ENCODE peak calls at places on chromosome 22, in nine cellular contexts. K is ovary, L is tibial nerve, B is sigmoid colon, J is A549, R is SK-N-SH, T is colonic mucosa, E is IMR-90, H is right lobe of liver. S is an unnamed sample.

GRCh38 chr22:22210375-22210774 is 34.2 kb upstream of the VPREB1 start:
- DNase-seq in K (no peak), L (no peak), B (no peak), J (no peak), R (no peak), T (no peak), E (peak; percentile 85), H (no peak), S (no peak)

GRCh38 chr22:24554316-24555159 is at the start of gene GUCD1:
- DNase-seq in K (peak; percentile 26), L (no peak), B (no peak), J (no peak), R (no peak), T (peak; percentile 63), E (peak; percentile 41), H (peak; percentile 71), S (no peak)

GRCh38 chr22:25824828-25825474 is 83.0 kb downstream of the MYO18B start:
- DNase-seq in K (no peak), L (no peak), B (no peak), J (no peak), R (peak; percentile 58), T (no peak), E (no peak), H (no peak), S (no peak)

GRCh38 chr22:36196254-36197064 is 5.2 kb downstream of the APOL4 start:
- DNase-seq in K (no peak), L (no peak), B (no peak), J (no peak), R (no peak), T (no peak), E (peak; percentile 29), H (no peak), S (no peak)

GRCh38 chr22:36374603-36375024 is 13.2 kb downstream of the MYH9 start:
- DNase-seq in K (no peak), L (no peak), B (no peak), J (no peak), R (no peak), T (no peak), E (peak; percentile 77), H (no peak), S (no peak)

GRCh38 chr22:50585781-50586180 is 3.1 kb upstream of the CHKB start:
- DNase-seq in K (no peak), L (no peak), B (no peak), J (no peak), R (no peak), T (no peak), E (no peak), H (no peak), S (no peak)

GRCh38 chr22:25182131-25183110 is 17.2 kb upstream of the CRYBB3 start:
- DNase-seq in K (no peak), L (no peak), B (no peak), J (no peak), R (no peak), T (no peak), E (no peak), H (peak; percentile 73), S (no peak)

GRCh38 chr22:19877626-19878339 is 23.1 kb upstream of the GNB1L start:
- DNase-seq in K (peak; percentile 6), L (no peak), B (peak; percentile 56), J (no peak), R (no peak), T (no peak), E (peak; percentile 58), H (no peak), S (peak; percentile 71)

GRCh38 chr22:31122196-31122531 is 602 bp upstream of the INPP5J start:
- DNase-seq in K (no peak), L (no peak), B (no peak), J (no peak), R (no peak), T (no peak), E (no peak), H (no peak), S (no peak)

GRCh38 chr22:31124290-31124689 is 1.5 kb downstream of the INPP5J start:
- DNase-seq in K (no peak), L (no peak), B (no peak), J (no peak), R (no peak), T (no peak), E (no peak), H (no peak), S (no peak)

GRCh38 chr22:31122532-31123291 is at the start of gene INPP5J:
- DNase-seq in K (peak; percentile 41), L (no peak), B (peak; percentile 87), J (peak; percentile 78), R (peak; percentile 90), T (peak; percentile 84), E (peak; percentile 50), H (no peak), S (no peak)

GRCh38 chr22:31124811-31125465 is 2.2 kb downstream of the INPP5J start:
- DNase-seq in K (no peak), L (no peak), B (no peak), J (no peak), R (peak; percentile 68), T (no peak), E (no peak), H (no peak), S (no peak)

DNA sequence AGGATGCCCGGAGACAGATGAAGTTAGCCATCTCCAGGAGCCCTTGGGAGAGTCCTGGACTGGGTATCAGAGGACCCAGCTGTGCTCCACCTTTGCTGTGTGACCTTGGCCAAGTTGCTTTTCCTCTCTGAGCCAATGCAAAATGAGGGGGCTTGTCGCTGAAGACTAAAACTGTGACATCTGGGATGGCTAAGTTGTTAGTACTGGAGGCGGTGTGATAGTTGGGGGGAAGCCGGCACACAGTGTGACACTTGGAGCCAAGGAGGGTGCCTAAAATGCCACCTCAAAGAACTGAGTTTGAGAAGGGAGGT is 481 bp downstream of the INPP5J start:
- DNase-seq in K (no peak), L (no peak), B (no peak), J (no peak), R (no peak), T (no peak), E (no peak), H (no peak), S (no peak)
- H3K27ac ChIP-seq in K (no peak overlapping the region), L (no peak overlapping the region), B (peak overlapping the region; percentile 72), J (peak overlapping the region; percentile 81), R (no peak overlapping the region), T (no peak overlapping the region), E (no peak overlapping the region), H (no peak overlapping the region), S (peak overlapping the region; percentile 15)

GRCh38 chr22:40479126-40479800 is 108.9 kb downstream of the SGSM3 start:
- DNase-seq in K (no peak), L (no peak), B (no peak), J (no peak), R (no peak), T (no peak), E (no peak), H (no peak), S (no peak)
- TF ChIP-seq CTCF in K (no peak), L (no peak), B (no peak), J (no peak), R (no peak), T (no peak), E (no peak), H (peak; percentile 6), S (no peak)

GRCh38 chr22:46611189-46611588 is 9.0 kb upstream of the GRAMD4 start:
- DNase-seq in K (no peak), L (no peak), B (no peak), J (no peak), R (no peak), T (no peak), E (no peak), H (no peak), S (no peak)

GRCh38 chr22:46612904-46613605 is 7.1 kb upstream of the GRAMD4 start:
- DNase-seq in K (no peak), L (no peak), B (no peak), J (no peak), R (peak; percentile 90), T (peak; percentile 69), E (no peak), H (no peak), S (no peak)

GRCh38 chr22:46613606-46613997 is 6.6 kb upstream of the GRAMD4 start:
- DNase-seq in K (no peak), L (no peak), B (no peak), J (no peak), R (no peak), T (no peak), E (no peak), H (peak; percentile 47), S (no peak)

GRCh38 chr22:46612341-46612903 is 7.8 kb upstream of the GRAMD4 start:
- DNase-seq in K (no peak), L (no peak), B (no peak), J (no peak), R (no peak), T (no peak), E (no peak), H (no peak), S (no peak)

DNA sequence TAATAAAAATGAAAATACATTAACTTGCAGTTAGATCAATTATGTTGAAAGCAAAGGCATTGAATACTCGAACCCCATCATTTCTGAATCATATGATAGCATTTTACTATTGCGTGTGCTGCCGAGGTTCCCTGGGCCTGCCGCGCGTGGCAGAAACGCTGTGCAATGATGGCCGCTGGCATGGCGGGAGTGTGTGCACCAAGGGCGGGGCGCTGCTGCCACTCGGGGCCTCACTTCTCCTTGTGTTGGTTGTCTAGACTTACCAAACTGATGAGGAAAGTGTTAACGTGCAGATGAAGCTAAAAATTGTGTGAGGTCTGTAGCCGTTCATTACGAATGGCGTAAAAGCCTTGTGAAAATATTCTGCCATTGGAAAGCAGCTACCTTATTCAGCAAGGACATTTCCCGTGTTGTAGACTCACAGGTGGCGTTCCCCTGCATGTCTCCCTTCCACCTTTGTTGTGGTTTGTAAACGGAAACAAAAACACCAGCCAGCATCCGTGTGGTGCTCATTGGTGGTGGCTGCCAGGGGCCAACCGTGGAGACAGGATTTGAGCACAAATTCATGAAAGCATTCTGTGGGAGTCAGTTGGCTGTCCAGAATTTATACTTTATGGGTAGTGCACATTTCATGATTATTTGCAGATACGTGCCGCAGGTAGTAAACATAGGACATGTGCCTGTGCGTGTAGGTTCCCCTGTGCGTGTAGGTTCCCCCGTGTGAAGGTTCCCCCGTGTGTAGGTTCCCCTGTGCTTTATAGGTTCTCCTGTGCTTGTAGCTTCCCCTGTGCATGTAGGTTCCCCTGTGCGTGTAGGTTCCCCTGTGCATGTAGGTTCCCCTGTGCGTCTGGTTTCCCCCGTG is 5.9 kb upstream of the GRAMD4 start:
- DNase-seq in K (no peak), L (no peak), B (no peak), J (no peak), R (no peak), T (no peak), E (no peak), H (no peak), S (no peak)
- H3K4me3 ChIP-seq in K (no peak overlapping the region), L (no peak overlapping the region), B (no peak overlapping the region), J (no peak overlapping the region), R (no peak overlapping the region), T (peak overlapping the region; percentile 6), E (no peak overlapping the region), H (no peak overlapping the region), S (no peak overlapping the region)

DNA sequence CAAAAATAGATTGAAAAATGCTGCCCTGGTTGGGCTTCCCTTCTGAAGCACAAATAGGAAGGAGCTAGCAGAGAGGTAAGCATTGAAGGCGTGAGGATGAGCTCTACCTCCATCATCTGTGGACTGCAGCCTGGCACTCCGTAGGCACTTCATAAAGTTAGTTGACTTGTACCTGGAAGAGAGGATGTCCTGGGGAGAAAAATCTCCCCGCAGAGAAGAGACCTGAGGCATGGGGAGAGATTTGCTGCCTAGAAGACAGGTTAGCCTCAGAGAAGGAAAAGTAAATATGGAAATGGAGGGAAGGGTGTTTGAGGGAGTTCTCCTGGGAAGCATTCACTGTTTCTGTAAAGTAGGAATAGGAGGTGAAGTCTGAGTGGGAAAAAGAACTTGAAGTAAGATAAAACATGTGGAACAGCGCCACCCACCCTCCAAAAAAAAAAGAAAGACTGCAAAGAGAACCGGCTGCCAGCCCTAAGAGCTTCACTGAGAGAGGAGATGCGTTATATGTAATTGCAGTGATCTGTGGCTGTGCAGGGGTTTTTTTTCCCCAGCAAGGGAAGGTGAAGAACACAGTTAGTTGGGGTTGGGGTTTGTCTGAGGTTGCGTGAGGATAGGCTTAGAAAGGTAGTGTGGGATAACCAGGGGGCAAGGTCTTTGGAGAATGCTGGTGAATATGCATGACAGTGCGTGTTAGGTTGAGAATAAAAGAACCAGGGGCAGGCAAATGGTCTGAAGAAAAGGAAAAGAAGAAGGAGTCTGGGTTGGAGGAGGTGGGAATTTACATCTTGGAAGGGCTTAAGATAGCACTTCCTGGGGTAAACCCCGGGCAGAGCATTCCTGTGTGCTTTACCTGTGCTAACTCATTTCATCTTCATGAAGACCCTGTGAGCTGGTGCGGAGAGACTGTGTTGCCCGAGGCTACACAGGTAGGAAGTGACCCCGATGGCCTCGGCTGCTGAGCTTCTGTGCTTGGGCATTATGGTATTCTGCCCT is 16.0 kb downstream of the TNRC6B start:
- DNase-seq in K (no peak), L (no peak), B (no peak), J (peak; percentile 5), R (no peak), T (no peak), E (peak; percentile 34), H (no peak), S (peak; percentile 53)
- H3K27ac ChIP-seq in K (no peak overlapping the region), L (peak overlapping the region; percentile 8), B (peak overlapping the region; percentile 89), J (no peak overlapping the region), R (no peak overlapping the region), T (no peak overlapping the region), E (no peak overlapping the region), H (no peak overlapping the region), S (no peak overlapping the region)